ENCODE peak calls at places on chromosome 6, in seven cellular contexts. One of them, this sample, is unnamed.

GRCh38 chr6:101800598-101800997 is 407.1 kb downstream of the GRIK2 start:
- DNase-seq in effector memory CD4-positive, alpha-beta T cell: no peak
- DNase-seq in neural progenitor cell: no peak
- DNase-seq in stomach: no peak
- DNase-seq in fibroblast of villous mesenchyme: no peak
- DNase-seq in NT2/D1: no peak
- DNase-seq in trophoblast cell: no peak
- DNase-seq in this sample: no peak

GRCh38 chr6:25359191-25359861 is 80.2 kb downstream of the CARMIL1 start:
- DNase-seq in effector memory CD4-positive, alpha-beta T cell: no peak
- DNase-seq in neural progenitor cell: peak
- DNase-seq in stomach: no peak
- DNase-seq in fibroblast of villous mesenchyme: peak
- DNase-seq in NT2/D1: no peak
- DNase-seq in trophoblast cell: peak
- DNase-seq in this sample: no peak

GRCh38 chr6:142822882-142823578 is 121.9 kb downstream of the HIVEP2 start:
- DNase-seq in effector memory CD4-positive, alpha-beta T cell: no peak
- DNase-seq in neural progenitor cell: peak
- DNase-seq in stomach: no peak
- DNase-seq in fibroblast of villous mesenchyme: no peak
- DNase-seq in NT2/D1: peak
- DNase-seq in trophoblast cell: peak
- DNase-seq in this sample: no peak

GRCh38 chr6:157688960-157689599 is 134.0 kb upstream of the SNX9 start:
- DNase-seq in effector memory CD4-positive, alpha-beta T cell: no peak
- DNase-seq in neural progenitor cell: peak
- DNase-seq in stomach: peak
- DNase-seq in fibroblast of villous mesenchyme: peak
- DNase-seq in NT2/D1: no peak
- DNase-seq in trophoblast cell: peak
- DNase-seq in this sample: peak

GRCh38 chr6:6918216-6918983 is 189.4 kb upstream of the RREB1 start:
- DNase-seq in effector memory CD4-positive, alpha-beta T cell: no peak
- DNase-seq in neural progenitor cell: no peak
- DNase-seq in stomach: no peak
- DNase-seq in fibroblast of villous mesenchyme: no peak
- DNase-seq in NT2/D1: no peak
- DNase-seq in trophoblast cell: peak
- DNase-seq in this sample: no peak

GRCh38 chr6:137363805-137364138 is 130.4 kb downstream of the OLIG3 start:
- DNase-seq in effector memory CD4-positive, alpha-beta T cell: no peak
- DNase-seq in neural progenitor cell: no peak
- DNase-seq in stomach: no peak
- DNase-seq in fibroblast of villous mesenchyme: no peak
- DNase-seq in NT2/D1: no peak
- DNase-seq in trophoblast cell: no peak
- DNase-seq in this sample: no peak

GRCh38 chr6:73503027-73503772 is 17.6 kb downstream of the EEF1A1 start:
- DNase-seq in effector memory CD4-positive, alpha-beta T cell: no peak
- DNase-seq in neural progenitor cell: no peak
- DNase-seq in stomach: no peak
- DNase-seq in fibroblast of villous mesenchyme: no peak
- DNase-seq in NT2/D1: no peak
- DNase-seq in trophoblast cell: no peak
- DNase-seq in this sample: no peak

GRCh38 chr6:131159578-131159977 is 24.3 kb downstream of the AKAP7 start:
- DNase-seq in effector memory CD4-positive, alpha-beta T cell: no peak
- DNase-seq in neural progenitor cell: no peak
- DNase-seq in stomach: no peak
- DNase-seq in fibroblast of villous mesenchyme: peak
- DNase-seq in NT2/D1: no peak
- DNase-seq in trophoblast cell: no peak
- DNase-seq in this sample: no peak

GRCh38 chr6:132731086-132731485 is 17.2 kb upstream of the VNN1 start:
- DNase-seq in effector memory CD4-positive, alpha-beta T cell: no peak
- DNase-seq in neural progenitor cell: no peak
- DNase-seq in stomach: no peak
- DNase-seq in fibroblast of villous mesenchyme: no peak
- DNase-seq in NT2/D1: no peak
- DNase-seq in trophoblast cell: peak
- DNase-seq in this sample: no peak

GRCh38 chr6:41028618-41029486 is 10.2 kb downstream of the UNC5CL start:
- DNase-seq in effector memory CD4-positive, alpha-beta T cell: no peak
- DNase-seq in neural progenitor cell: peak
- DNase-seq in stomach: no peak
- DNase-seq in fibroblast of villous mesenchyme: peak
- DNase-seq in NT2/D1: no peak
- DNase-seq in trophoblast cell: no peak
- DNase-seq in this sample: no peak

GRCh38 chr6:133567656-133568055 is 321.3 kb upstream of the TCF21 start:
- DNase-seq in effector memory CD4-positive, alpha-beta T cell: no peak
- DNase-seq in neural progenitor cell: no peak
- DNase-seq in stomach: no peak
- DNase-seq in fibroblast of villous mesenchyme: no peak
- DNase-seq in NT2/D1: no peak
- DNase-seq in trophoblast cell: no peak
- DNase-seq in this sample: no peak

GRCh38 chr6:20873425-20874190 is 339.4 kb downstream of the CDKAL1 start:
- DNase-seq in effector memory CD4-positive, alpha-beta T cell: no peak
- DNase-seq in neural progenitor cell: peak
- DNase-seq in stomach: no peak
- DNase-seq in fibroblast of villous mesenchyme: no peak
- DNase-seq in NT2/D1: no peak
- DNase-seq in trophoblast cell: peak
- DNase-seq in this sample: no peak

GRCh38 chr6:68196645-68197044 is 438.4 kb upstream of the ADGRB3 start:
- DNase-seq in effector memory CD4-positive, alpha-beta T cell: no peak
- DNase-seq in neural progenitor cell: peak
- DNase-seq in stomach: no peak
- DNase-seq in fibroblast of villous mesenchyme: peak
- DNase-seq in NT2/D1: peak
- DNase-seq in trophoblast cell: peak
- DNase-seq in this sample: no peak

GRCh38 chr6:89518352-89519055 is 85.6 kb downstream of the ANKRD6 start:
- DNase-seq in effector memory CD4-positive, alpha-beta T cell: no peak
- DNase-seq in neural progenitor cell: no peak
- DNase-seq in stomach: no peak
- DNase-seq in fibroblast of villous mesenchyme: no peak
- DNase-seq in NT2/D1: no peak
- DNase-seq in trophoblast cell: peak
- DNase-seq in this sample: no peak

DNA sequence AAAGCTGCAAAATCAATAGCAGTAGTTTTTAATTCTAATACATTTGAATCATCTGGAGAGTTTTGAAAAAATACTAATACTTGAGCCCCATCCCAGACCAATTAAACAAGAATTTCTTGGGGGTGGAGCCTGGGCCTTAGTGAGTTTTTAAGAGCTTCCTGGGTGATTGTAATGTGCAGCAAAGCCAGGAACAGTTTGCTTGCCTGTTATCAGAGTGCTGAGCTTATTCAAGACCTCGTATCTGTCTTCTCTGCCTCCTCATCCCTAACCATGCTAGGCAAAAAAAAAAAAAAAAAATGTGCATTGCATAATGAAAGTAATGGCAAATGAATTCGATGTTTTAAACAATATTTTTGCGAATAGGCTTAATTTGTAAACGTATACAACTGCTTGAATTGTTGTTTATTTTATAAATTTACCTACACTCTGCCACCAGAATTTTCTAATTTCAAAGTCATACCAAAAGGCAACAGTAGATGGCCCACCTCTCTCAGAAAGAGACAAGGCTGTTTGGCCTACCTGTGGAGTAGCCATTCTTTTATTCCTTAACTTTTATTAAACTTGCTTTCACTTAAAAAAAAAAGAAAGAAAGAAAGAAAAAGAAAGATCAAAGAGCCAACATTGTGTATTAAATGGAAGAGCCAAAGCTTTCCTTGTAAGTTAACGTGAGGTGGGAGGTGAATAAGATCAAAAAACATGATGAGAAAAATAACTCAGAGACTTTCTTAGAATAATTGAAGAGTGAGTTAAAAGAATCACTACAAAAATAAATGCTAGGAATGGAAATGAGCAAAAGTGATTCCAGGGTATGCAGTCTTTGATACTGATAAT is 36.2 kb upstream of the MYB start:
- DNase-seq in effector memory CD4-positive, alpha-beta T cell: no peak
- DNase-seq in neural progenitor cell: peak
- DNase-seq in stomach: no peak
- DNase-seq in fibroblast of villous mesenchyme: peak
- DNase-seq in NT2/D1: no peak
- DNase-seq in trophoblast cell: peak
- DNase-seq in this sample: no peak
- H3K4me3 ChIP-seq in effector memory CD4-positive, alpha-beta T cell: no peak
- H3K4me3 ChIP-seq in neural progenitor cell: no peak
- H3K4me3 ChIP-seq in stomach: no peak
- H3K4me3 ChIP-seq in fibroblast of villous mesenchyme: no peak
- H3K4me3 ChIP-seq in NT2/D1: no peak
- H3K4me3 ChIP-seq in trophoblast cell: no peak
- H3K4me3 ChIP-seq in this sample: no peak

GRCh38 chr6:36858407-36858981 is 16.1 kb downstream of the PPIL1 start:
- DNase-seq in effector memory CD4-positive, alpha-beta T cell: no peak
- DNase-seq in neural progenitor cell: no peak
- DNase-seq in stomach: no peak
- DNase-seq in fibroblast of villous mesenchyme: peak
- DNase-seq in NT2/D1: peak
- DNase-seq in trophoblast cell: no peak
- DNase-seq in this sample: no peak
- H3K4me3 ChIP-seq in effector memory CD4-positive, alpha-beta T cell: no peak
- H3K4me3 ChIP-seq in neural progenitor cell: no peak
- H3K4me3 ChIP-seq in stomach: no peak
- H3K4me3 ChIP-seq in fibroblast of villous mesenchyme: no peak
- H3K4me3 ChIP-seq in NT2/D1: no peak
- H3K4me3 ChIP-seq in trophoblast cell: no peak
- H3K4me3 ChIP-seq in this sample: no peak

GRCh38 chr6:44250067-44250717 is 3.3 kb downstream of the HSP90AB1 start:
- DNase-seq in effector memory CD4-positive, alpha-beta T cell: no peak
- DNase-seq in neural progenitor cell: no peak
- DNase-seq in stomach: no peak
- DNase-seq in fibroblast of villous mesenchyme: no peak
- DNase-seq in NT2/D1: no peak
- DNase-seq in trophoblast cell: peak
- DNase-seq in this sample: no peak

GRCh38 chr6:44251576-44252524 is 4.9 kb downstream of the HSP90AB1 start:
- DNase-seq in effector memory CD4-positive, alpha-beta T cell: no peak
- DNase-seq in neural progenitor cell: no peak
- DNase-seq in stomach: no peak
- DNase-seq in fibroblast of villous mesenchyme: no peak
- DNase-seq in NT2/D1: no peak
- DNase-seq in trophoblast cell: peak
- DNase-seq in this sample: no peak

GRCh38 chr6:44248579-44248978 is 1.7 kb downstream of the HSP90AB1 start:
- DNase-seq in effector memory CD4-positive, alpha-beta T cell: no peak
- DNase-seq in neural progenitor cell: no peak
- DNase-seq in stomach: no peak
- DNase-seq in fibroblast of villous mesenchyme: no peak
- DNase-seq in NT2/D1: no peak
- DNase-seq in trophoblast cell: no peak
- DNase-seq in this sample: no peak

GRCh38 chr6:44249082-44249748 is 2.3 kb downstream of the HSP90AB1 start:
- DNase-seq in effector memory CD4-positive, alpha-beta T cell: no peak
- DNase-seq in neural progenitor cell: no peak
- DNase-seq in stomach: no peak
- DNase-seq in fibroblast of villous mesenchyme: no peak
- DNase-seq in NT2/D1: no peak
- DNase-seq in trophoblast cell: peak
- DNase-seq in this sample: no peak

GRCh38 chr6:44250718-44251123 is 3.8 kb downstream of the HSP90AB1 start:
- DNase-seq in effector memory CD4-positive, alpha-beta T cell: no peak
- DNase-seq in neural progenitor cell: no peak
- DNase-seq in stomach: no peak
- DNase-seq in fibroblast of villous mesenchyme: no peak
- DNase-seq in NT2/D1: no peak
- DNase-seq in trophoblast cell: no peak
- DNase-seq in this sample: no peak
- H3K4me3 ChIP-seq in effector memory CD4-positive, alpha-beta T cell: no peak
- H3K4me3 ChIP-seq in neural progenitor cell: no peak
- H3K4me3 ChIP-seq in stomach: no peak
- H3K4me3 ChIP-seq in fibroblast of villous mesenchyme: no peak
- H3K4me3 ChIP-seq in NT2/D1: no peak
- H3K4me3 ChIP-seq in trophoblast cell: no peak
- H3K4me3 ChIP-seq in this sample: no peak

GRCh38 chr6:53058388-53058890 is 6.8 kb upstream of the FBXO9 start:
- DNase-seq in effector memory CD4-positive, alpha-beta T cell: no peak
- DNase-seq in neural progenitor cell: no peak
- DNase-seq in stomach: no peak
- DNase-seq in fibroblast of villous mesenchyme: no peak
- DNase-seq in NT2/D1: no peak
- DNase-seq in trophoblast cell: no peak
- DNase-seq in this sample: no peak

GRCh38 chr6:53056273-53056672 is 8.9 kb upstream of the FBXO9 start:
- DNase-seq in effector memory CD4-positive, alpha-beta T cell: no peak
- DNase-seq in neural progenitor cell: no peak
- DNase-seq in stomach: no peak
- DNase-seq in fibroblast of villous mesenchyme: no peak
- DNase-seq in NT2/D1: no peak
- DNase-seq in trophoblast cell: no peak
- DNase-seq in this sample: no peak

GRCh38 chr6:53055873-53056272 is 9.3 kb upstream of the FBXO9 start:
- DNase-seq in effector memory CD4-positive, alpha-beta T cell: no peak
- DNase-seq in neural progenitor cell: no peak
- DNase-seq in stomach: no peak
- DNase-seq in fibroblast of villous mesenchyme: no peak
- DNase-seq in NT2/D1: no peak
- DNase-seq in trophoblast cell: peak
- DNase-seq in this sample: no peak

GRCh38 chr6:53062369-53062639 is 2.9 kb upstream of the FBXO9 start:
- DNase-seq in effector memory CD4-positive, alpha-beta T cell: no peak
- DNase-seq in neural progenitor cell: no peak
- DNase-seq in stomach: no peak
- DNase-seq in fibroblast of villous mesenchyme: no peak
- DNase-seq in NT2/D1: no peak
- DNase-seq in trophoblast cell: no peak
- DNase-seq in this sample: no peak

DNA sequence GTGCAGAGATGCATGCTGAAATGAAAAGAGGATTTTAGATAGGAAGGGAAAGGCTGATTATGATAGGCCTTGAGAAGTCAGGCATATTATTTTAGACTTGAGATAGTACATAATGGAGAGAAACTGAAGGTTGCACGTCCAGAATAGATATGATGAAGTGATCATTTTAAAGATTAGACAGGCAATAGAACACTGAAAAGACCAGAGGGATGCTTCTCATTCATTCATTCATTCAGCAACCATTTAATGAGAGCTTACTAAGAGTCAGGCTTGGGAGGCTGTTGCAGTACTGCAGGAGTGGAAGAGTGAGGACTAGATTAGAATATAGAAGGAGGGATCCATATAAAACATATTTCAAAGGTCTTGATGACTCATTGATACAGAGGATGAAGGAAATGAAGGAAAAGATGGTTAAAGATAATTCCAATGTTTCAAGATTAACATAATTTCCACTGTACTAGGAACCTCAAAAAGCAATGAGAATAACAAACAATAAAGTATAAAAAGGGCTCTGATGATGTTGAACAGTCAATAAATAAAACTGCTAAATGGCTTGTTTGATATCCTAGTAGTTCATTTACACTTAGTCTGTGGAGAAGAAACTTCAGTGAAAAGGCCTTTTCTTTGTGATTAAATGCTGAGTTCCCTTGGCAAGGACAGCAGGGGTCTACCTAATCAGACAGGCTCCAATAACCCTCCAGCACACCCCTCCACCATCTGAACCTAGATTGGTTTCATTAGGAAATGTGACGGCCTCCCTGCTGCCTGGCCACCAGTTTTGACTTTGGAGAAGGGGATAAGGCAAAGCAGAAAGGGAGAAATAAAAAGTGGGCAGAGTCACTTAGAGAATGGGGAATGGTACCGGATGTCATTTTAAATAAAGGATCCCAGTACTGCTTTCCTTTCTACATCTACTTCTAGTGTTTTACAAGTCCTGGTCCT is 5.3 kb upstream of the FBXO9 start:
- DNase-seq in effector memory CD4-positive, alpha-beta T cell: no peak
- DNase-seq in neural progenitor cell: peak
- DNase-seq in stomach: no peak
- DNase-seq in fibroblast of villous mesenchyme: no peak
- DNase-seq in NT2/D1: no peak
- DNase-seq in trophoblast cell: no peak
- DNase-seq in this sample: no peak
- H3K4me3 ChIP-seq in effector memory CD4-positive, alpha-beta T cell: peak
- H3K4me3 ChIP-seq in neural progenitor cell: peak
- H3K4me3 ChIP-seq in stomach: peak
- H3K4me3 ChIP-seq in fibroblast of villous mesenchyme: peak
- H3K4me3 ChIP-seq in NT2/D1: peak
- H3K4me3 ChIP-seq in trophoblast cell: no peak
- H3K4me3 ChIP-seq in this sample: peak